ENCODE peak calls at places on chromosomes 16 and 17, in nine cellular contexts. N is activated gamma-delta T cell treated with anti-CD3 and anti-CD28 coated beads, Interleukin-2, amount 50 U/mL, for 16 hours; T is skeletal muscle cell; I is amniotic stem cell; U is right lobe of liver; A is HFF-Myc; W is heart right ventricle; S is choroid plexus epithelial cell; G is coronary artery. L is an unnamed sample.

GRCh38 chr17:4932756-4933155 is 679 bp downstream of the GP1BA start:
- DNase-seq in N (no peak), T (no peak), I (no peak), U (no peak), A (no peak), W (no peak), S (no peak), G (no peak), L (no peak)

GRCh38 chr17:49845210-49845782 is 2.6 kb downstream of the TAC4 start:
- DNase-seq in N (no peak), T (no peak), I (no peak), U (no peak), A (no peak), W (peak; percentile 85), S (no peak), G (no peak), L (no peak)

GRCh38 chr17:80663783-80664206 is 119.2 kb downstream of the RPTOR start:
- DNase-seq in N (no peak), T (peak; percentile 48), I (no peak), U (no peak), A (no peak), W (no peak), S (no peak), G (no peak), L (peak; percentile 51)

GRCh38 chr16:1019234-1019933 is 37.8 kb downstream of the SOX8 start:
- DNase-seq in N (no peak), T (no peak), I (peak; percentile 60), U (no peak), A (no peak), W (peak; percentile 58), S (peak; percentile 48), G (no peak), L (no peak)

GRCh38 chr16:65658339-65659275 is 536.7 kb upstream of the CDH11 start:
- DNase-seq in N (no peak), T (peak; percentile 37), I (peak; percentile 18), U (no peak), A (peak; percentile 91), W (no peak), S (peak; percentile 84), G (no peak), L (no peak)

GRCh38 chr17:31078290-31078689 is 16.5 kb upstream of the NF1 start:
- DNase-seq in N (no peak), T (no peak), I (no peak), U (no peak), A (no peak), W (no peak), S (no peak), G (no peak), L (no peak)

GRCh38 chr16:24367186-24367585 is 111.1 kb downstream of the CACNG3 start:
- DNase-seq in N (no peak), T (no peak), I (no peak), U (no peak), A (no peak), W (no peak), S (no peak), G (no peak), L (no peak)

GRCh38 chr16:83742076-83742475 is 65.7 kb upstream of the HSBP1 start:
- DNase-seq in N (no peak), T (no peak), I (no peak), U (no peak), A (no peak), W (no peak), S (no peak), G (no peak), L (no peak)

GRCh38 chr16:30527635-30528178 is 1.3 kb upstream of the ZNF768 start:
- DNase-seq in N (no peak), T (no peak), I (no peak), U (no peak), A (no peak), W (no peak), S (no peak), G (no peak), L (no peak)

GRCh38 chr17:40194821-40195220 is 17.6 kb downstream of the RAPGEFL1 start:
- DNase-seq in N (no peak), T (no peak), I (no peak), U (no peak), A (no peak), W (no peak), S (no peak), G (no peak), L (no peak)

GRCh38 chr17:16428098-16428882 is 12.9 kb downstream of the TRPV2 start:
- DNase-seq in N (no peak), T (no peak), I (no peak), U (peak; percentile 68), A (no peak), W (no peak), S (peak; percentile 68), G (no peak), L (no peak)

GRCh38 chr17:56604691-56605090 is 11.2 kb downstream of the NOG start:
- DNase-seq in N (no peak), T (no peak), I (no peak), U (no peak), A (no peak), W (no peak), S (no peak), G (no peak), L (no peak)

GRCh38 chr16:11187522-11187921 is 68.5 kb downstream of the SOCS1 start:
- DNase-seq in N (no peak), T (no peak), I (no peak), U (no peak), A (no peak), W (no peak), S (no peak), G (no peak), L (no peak)

GRCh38 chr16:23072084-23072599 is 77.1 kb downstream of the USP31 start:
- DNase-seq in N (no peak), T (peak; percentile 38), I (no peak), U (peak; percentile 69), A (no peak), W (peak; percentile 90), S (peak; percentile 87), G (no peak), L (no peak)

GRCh38 chr16:23408242-23409201 is 44.5 kb downstream of the COG7 start:
- DNase-seq in N (no peak), T (peak; percentile 26), I (no peak), U (no peak), A (peak; percentile 58), W (peak; percentile 61), S (peak; percentile 24), G (no peak), L (no peak)

GRCh38 chr17:63041722-63042121 is 75.7 kb downstream of the TANC2 start:
- DNase-seq in N (no peak), T (no peak), I (no peak), U (no peak), A (no peak), W (no peak), S (no peak), G (no peak), L (no peak)

GRCh38 chr16:4847774-4848587 is 700 bp downstream of the UBN1 start:
- DNase-seq in N (no peak), T (peak; percentile 26), I (peak; percentile 7), U (peak; percentile 56), A (no peak), W (peak; percentile 57), S (peak; percentile 58), G (peak; percentile 80), L (peak; percentile 28)

GRCh38 chr16:49793244-49793643 is 62.7 kb downstream of the ZNF423 start:
- DNase-seq in N (no peak), T (no peak), I (no peak), U (no peak), A (no peak), W (no peak), S (no peak), G (no peak), L (no peak)

GRCh38 chr16:50324345-50324744 is 44.4 kb downstream of the BRD7 start:
- DNase-seq in N (no peak), T (no peak), I (no peak), U (no peak), A (no peak), W (no peak), S (no peak), G (no peak), L (no peak)